ENCODE peak calls at places on chromosome 11, in ten cellular contexts. One of them, this sample, is unnamed.

GRCh38 chr11:88779551-88779950 is 286.2 kb downstream of the GRM5 start:
- DNase-seq in small intestine: no peak
- DNase-seq in mammary epithelial cell: peak
- DNase-seq in HL-60: no peak
- DNase-seq in psoas muscle: no peak
- DNase-seq in lower lobe of right lung: no peak
- DNase-seq in substantia nigra: no peak
- DNase-seq in ovary: no peak
- DNase-seq in GM12878: no peak
- DNase-seq in spleen: no peak
- DNase-seq in this sample: no peak

GRCh38 chr11:101862410-101863233 is 52.2 kb upstream of the CEP126 start:
- DNase-seq in ovary: peak
- DNase-seq in small intestine: peak
- DNase-seq in mammary epithelial cell: peak
- DNase-seq in psoas muscle: no peak
- DNase-seq in GM12878: no peak
- DNase-seq in lower lobe of right lung: no peak
- DNase-seq in substantia nigra: no peak
- DNase-seq in spleen: no peak
- DNase-seq in HL-60: no peak
- DNase-seq in this sample: no peak

GRCh38 chr11:96134622-96135021 is 208.4 kb downstream of the MAML2 start:
- DNase-seq in ovary: no peak
- DNase-seq in mammary epithelial cell: peak
- DNase-seq in HL-60: no peak
- DNase-seq in spleen: no peak
- DNase-seq in small intestine: peak
- DNase-seq in substantia nigra: no peak
- DNase-seq in GM12878: no peak
- DNase-seq in lower lobe of right lung: no peak
- DNase-seq in psoas muscle: no peak
- DNase-seq in this sample: no peak

GRCh38 chr11:95584180-95584579 is 205.4 kb downstream of the FAM76B start:
- DNase-seq in ovary: no peak
- DNase-seq in psoas muscle: no peak
- DNase-seq in substantia nigra: no peak
- DNase-seq in small intestine: no peak
- DNase-seq in lower lobe of right lung: no peak
- DNase-seq in HL-60: no peak
- DNase-seq in spleen: no peak
- DNase-seq in mammary epithelial cell: peak
- DNase-seq in GM12878: no peak
- DNase-seq in this sample: peak

GRCh38 chr11:67507242-67507890 is 596 bp downstream of the CDK2AP2 start:
- DNase-seq in lower lobe of right lung: no peak
- DNase-seq in spleen: no peak
- DNase-seq in mammary epithelial cell: no peak
- DNase-seq in substantia nigra: no peak
- DNase-seq in ovary: peak
- DNase-seq in HL-60: no peak
- DNase-seq in GM12878: no peak
- DNase-seq in psoas muscle: no peak
- DNase-seq in small intestine: peak
- DNase-seq in this sample: peak

GRCh38 chr11:126147268-126148111 is 64.0 kb downstream of the RPUSD4 start:
- DNase-seq in substantia nigra: no peak
- DNase-seq in lower lobe of right lung: no peak
- DNase-seq in ovary: peak
- DNase-seq in spleen: peak
- DNase-seq in HL-60: no peak
- DNase-seq in mammary epithelial cell: no peak
- DNase-seq in GM12878: no peak
- DNase-seq in psoas muscle: no peak
- DNase-seq in small intestine: peak
- DNase-seq in this sample: no peak

GRCh38 chr11:123469089-123469488 is 39.0 kb downstream of the GRAMD1B start:
- DNase-seq in mammary epithelial cell: no peak
- DNase-seq in substantia nigra: no peak
- DNase-seq in small intestine: peak
- DNase-seq in psoas muscle: no peak
- DNase-seq in GM12878: no peak
- DNase-seq in HL-60: no peak
- DNase-seq in ovary: no peak
- DNase-seq in lower lobe of right lung: no peak
- DNase-seq in spleen: no peak
- DNase-seq in this sample: no peak

GRCh38 chr11:1251236-1251770 is 28.4 kb downstream of the MUC5B start:
- DNase-seq in spleen: no peak
- DNase-seq in small intestine: no peak
- DNase-seq in mammary epithelial cell: no peak
- DNase-seq in substantia nigra: no peak
- DNase-seq in lower lobe of right lung: no peak
- DNase-seq in psoas muscle: no peak
- DNase-seq in GM12878: no peak
- DNase-seq in HL-60: no peak
- DNase-seq in ovary: no peak
- DNase-seq in this sample: no peak

GRCh38 chr11:69292221-69292648 is 1.7 kb upstream of the MYEOV start:
- DNase-seq in GM12878: no peak
- DNase-seq in HL-60: peak
- DNase-seq in spleen: peak
- DNase-seq in mammary epithelial cell: no peak
- DNase-seq in psoas muscle: peak
- DNase-seq in substantia nigra: no peak
- DNase-seq in small intestine: no peak
- DNase-seq in ovary: no peak
- DNase-seq in lower lobe of right lung: peak
- DNase-seq in this sample: no peak

GRCh38 chr11:4982678-4983077 is 12.0 kb upstream of the OR51L1 start:
- DNase-seq in GM12878: no peak
- DNase-seq in HL-60: no peak
- DNase-seq in ovary: no peak
- DNase-seq in substantia nigra: no peak
- DNase-seq in mammary epithelial cell: no peak
- DNase-seq in small intestine: no peak
- DNase-seq in psoas muscle: no peak
- DNase-seq in lower lobe of right lung: no peak
- DNase-seq in spleen: no peak
- DNase-seq in this sample: no peak

GRCh38 chr11:70048279-70049024 is 29.7 kb upstream of the ANO1 start:
- DNase-seq in HL-60: no peak
- DNase-seq in lower lobe of right lung: no peak
- DNase-seq in mammary epithelial cell: no peak
- DNase-seq in ovary: no peak
- DNase-seq in GM12878: no peak
- DNase-seq in small intestine: no peak
- DNase-seq in psoas muscle: no peak
- DNase-seq in substantia nigra: no peak
- DNase-seq in spleen: no peak
- DNase-seq in this sample: peak

GRCh38 chr11:12139144-12139881 is 28.9 kb downstream of the MICAL2 start:
- DNase-seq in psoas muscle: no peak
- DNase-seq in lower lobe of right lung: no peak
- DNase-seq in mammary epithelial cell: no peak
- DNase-seq in small intestine: no peak
- DNase-seq in spleen: peak
- DNase-seq in HL-60: no peak
- DNase-seq in GM12878: no peak
- DNase-seq in substantia nigra: no peak
- DNase-seq in ovary: peak
- DNase-seq in this sample: no peak

GRCh38 chr11:2790581-2790925 is 90.8 kb upstream of the KCNQ1OT1 start:
- DNase-seq in HL-60: no peak
- DNase-seq in psoas muscle: peak
- DNase-seq in small intestine: no peak
- DNase-seq in ovary: peak
- DNase-seq in lower lobe of right lung: peak
- DNase-seq in mammary epithelial cell: no peak
- DNase-seq in GM12878: no peak
- DNase-seq in substantia nigra: no peak
- DNase-seq in spleen: peak
- DNase-seq in this sample: no peak

GRCh38 chr11:66595245-66595904 is 2.4 kb downstream of the CCS start:
- DNase-seq in spleen: no peak
- DNase-seq in GM12878: peak
- DNase-seq in mammary epithelial cell: no peak
- DNase-seq in HL-60: no peak
- DNase-seq in ovary: peak
- DNase-seq in psoas muscle: no peak
- DNase-seq in lower lobe of right lung: no peak
- DNase-seq in substantia nigra: peak
- DNase-seq in small intestine: peak
- DNase-seq in this sample: no peak

DNA sequence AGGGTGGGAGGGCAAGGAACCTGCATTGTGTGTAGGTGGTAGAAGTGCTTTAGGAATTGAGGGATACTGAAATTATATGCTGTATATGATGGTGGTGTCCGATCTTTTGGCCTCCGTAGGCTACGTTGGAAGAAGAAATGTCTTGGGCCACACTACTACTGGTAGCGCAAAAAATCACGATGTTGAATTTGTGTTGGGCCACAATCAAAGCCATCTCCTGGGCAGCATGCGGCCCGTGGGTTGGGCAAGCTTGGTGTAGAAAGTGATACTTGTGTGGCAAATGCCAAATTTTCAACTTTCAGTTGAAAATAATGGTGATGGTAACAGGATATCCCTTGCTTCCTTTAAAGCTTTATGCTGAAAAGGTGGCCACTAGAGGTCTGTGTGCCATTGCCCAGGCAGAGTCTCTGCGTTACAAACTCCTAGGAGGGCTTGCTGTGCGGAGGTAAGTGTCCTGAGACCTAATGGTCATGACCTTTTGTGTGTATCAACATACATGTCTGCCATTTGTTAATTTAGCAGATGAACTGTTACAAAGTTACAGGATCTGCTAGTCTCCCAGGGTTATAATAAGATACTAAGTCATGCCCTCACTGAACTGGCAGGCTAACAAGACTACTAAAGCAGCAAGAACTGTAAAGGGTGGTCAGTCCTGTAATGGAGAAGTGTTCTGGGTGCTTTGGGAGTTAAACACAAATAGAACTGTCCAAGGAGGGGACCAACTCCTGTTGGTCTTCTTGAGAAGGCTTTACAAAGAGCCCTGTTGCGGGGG is 2.9 kb downstream of the RPS3 start:
- DNase-seq in psoas muscle: no peak
- DNase-seq in mammary epithelial cell: no peak
- DNase-seq in ovary: no peak
- DNase-seq in spleen: peak
- DNase-seq in HL-60: peak
- DNase-seq in substantia nigra: no peak
- DNase-seq in GM12878: no peak
- DNase-seq in small intestine: no peak
- DNase-seq in lower lobe of right lung: no peak
- DNase-seq in this sample: no peak
- H3K27ac ChIP-seq in psoas muscle: peak
- H3K27ac ChIP-seq in mammary epithelial cell: peak
- H3K27ac ChIP-seq in ovary: no peak
- H3K27ac ChIP-seq in spleen: no peak
- H3K27ac ChIP-seq in HL-60: peak
- H3K27ac ChIP-seq in substantia nigra: no peak
- H3K27ac ChIP-seq in GM12878: no peak
- H3K27ac ChIP-seq in small intestine: no peak
- H3K27ac ChIP-seq in lower lobe of right lung: no peak
- H3K27ac ChIP-seq in this sample: peak

DNA sequence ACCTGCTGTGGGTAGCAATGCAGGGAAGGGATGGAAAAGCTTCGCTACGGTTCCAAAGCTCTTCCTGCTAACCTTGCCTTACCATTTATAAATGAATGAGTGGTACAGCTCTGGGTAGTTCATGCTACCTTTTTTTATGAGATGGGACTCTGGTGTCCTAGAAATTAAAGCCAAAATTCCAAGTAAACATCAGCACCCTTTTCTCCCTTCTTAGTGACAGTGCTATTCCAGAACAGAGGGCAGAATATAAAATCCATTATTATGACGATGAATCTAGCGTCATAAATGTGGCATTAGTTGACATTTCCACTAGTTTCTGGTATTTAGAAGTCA is 447 bp upstream of the SVIP start:
- DNase-seq in HL-60: no peak
- DNase-seq in GM12878: no peak
- DNase-seq in mammary epithelial cell: no peak
- DNase-seq in ovary: no peak
- DNase-seq in small intestine: no peak
- DNase-seq in psoas muscle: no peak
- DNase-seq in spleen: no peak
- DNase-seq in substantia nigra: no peak
- DNase-seq in lower lobe of right lung: no peak
- DNase-seq in this sample: no peak
- H3K27ac ChIP-seq in HL-60: no peak
- H3K27ac ChIP-seq in GM12878: no peak
- H3K27ac ChIP-seq in mammary epithelial cell: no peak
- H3K27ac ChIP-seq in ovary: no peak
- H3K27ac ChIP-seq in small intestine: peak
- H3K27ac ChIP-seq in psoas muscle: no peak
- H3K27ac ChIP-seq in spleen: no peak
- H3K27ac ChIP-seq in substantia nigra: peak
- H3K27ac ChIP-seq in lower lobe of right lung: no peak
- H3K27ac ChIP-seq in this sample: no peak

DNA sequence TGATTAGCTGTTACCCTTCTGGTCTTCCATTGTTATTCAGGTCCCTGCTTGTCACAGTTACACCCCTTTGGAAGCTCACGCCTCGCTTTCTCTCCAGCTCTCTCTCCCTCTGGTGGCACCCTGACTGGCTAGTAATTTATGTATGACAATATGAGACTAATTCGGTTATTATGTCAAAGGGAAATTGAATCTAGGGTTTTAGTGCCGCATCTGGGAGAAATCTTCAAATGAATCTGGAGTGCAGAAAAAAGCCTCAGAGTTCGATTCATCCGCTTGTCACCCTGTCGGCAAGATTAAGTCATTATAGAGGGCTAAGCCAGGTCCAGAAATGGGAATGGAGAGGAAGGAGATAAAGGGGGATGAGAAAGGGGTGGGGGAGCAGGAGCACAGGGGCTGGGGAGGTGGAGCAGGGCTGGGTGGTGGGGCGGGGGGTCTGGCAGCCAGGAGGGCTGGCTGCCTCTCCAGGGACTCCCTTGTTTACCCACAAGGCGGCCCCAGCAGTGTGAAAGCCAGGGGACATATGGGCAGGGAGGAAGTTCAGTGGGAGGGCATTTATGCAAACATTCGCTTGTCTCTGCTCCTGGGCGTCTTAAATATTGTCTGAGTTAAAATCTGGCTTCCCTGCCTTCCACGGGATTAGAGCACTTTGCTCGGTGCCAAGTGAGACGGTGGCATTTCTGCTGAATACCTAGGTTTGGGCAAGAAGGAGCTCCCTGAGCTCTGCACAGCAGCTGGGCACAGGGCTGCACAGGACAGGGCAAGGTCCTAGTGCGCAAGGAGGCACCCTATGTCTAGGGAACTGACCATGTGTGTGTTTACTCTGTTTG is 179.1 kb upstream of the NECTIN1 start:
- DNase-seq in GM12878: no peak
- DNase-seq in small intestine: peak
- DNase-seq in substantia nigra: no peak
- DNase-seq in spleen: peak
- DNase-seq in psoas muscle: no peak
- DNase-seq in lower lobe of right lung: no peak
- DNase-seq in ovary: no peak
- DNase-seq in mammary epithelial cell: no peak
- DNase-seq in HL-60: no peak
- DNase-seq in this sample: no peak
- H3K27ac ChIP-seq in GM12878: no peak
- H3K27ac ChIP-seq in small intestine: peak
- H3K27ac ChIP-seq in substantia nigra: peak
- H3K27ac ChIP-seq in spleen: no peak
- H3K27ac ChIP-seq in psoas muscle: no peak
- H3K27ac ChIP-seq in lower lobe of right lung: no peak
- H3K27ac ChIP-seq in ovary: no peak
- H3K27ac ChIP-seq in mammary epithelial cell: no peak
- H3K27ac ChIP-seq in HL-60: no peak
- H3K27ac ChIP-seq in this sample: no peak

GRCh38 chr11:72741429-72741833 is 10.8 kb downstream of the ARAP1 start:
- DNase-seq in small intestine: no peak
- DNase-seq in psoas muscle: peak
- DNase-seq in GM12878: no peak
- DNase-seq in ovary: no peak
- DNase-seq in substantia nigra: peak
- DNase-seq in lower lobe of right lung: peak
- DNase-seq in mammary epithelial cell: no peak
- DNase-seq in HL-60: peak
- DNase-seq in spleen: peak
- DNase-seq in this sample: no peak
- H3K27ac ChIP-seq in small intestine: peak
- H3K27ac ChIP-seq in psoas muscle: peak
- H3K27ac ChIP-seq in GM12878: peak
- H3K27ac ChIP-seq in ovary: no peak
- H3K27ac ChIP-seq in substantia nigra: peak
- H3K27ac ChIP-seq in lower lobe of right lung: peak
- H3K27ac ChIP-seq in mammary epithelial cell: no peak
- H3K27ac ChIP-seq in HL-60: peak
- H3K27ac ChIP-seq in spleen: peak
- H3K27ac ChIP-seq in this sample: peak